ENCODE peak calls at places on chromosomes 5 and 9, in five cellular contexts. I, N, G, B and Y are unnamed samples.

GRCh38 chr9:137055385-137056364 is 1.8 kb upstream of the ENTPD2 start:
- DNase-seq in I (peak), N (no peak), G (peak), B (no peak), Y (no peak)

GRCh38 chr5:45336464-45336863 is 359.7 kb downstream of the HCN1 start:
- DNase-seq in I (no peak), N (no peak), G (no peak), B (no peak), Y (no peak)

GRCh38 chr9:385818-386398 is 171.2 kb downstream of the DOCK8 start:
- DNase-seq in I (peak), N (no peak), G (peak), B (peak), Y (peak)

GRCh38 chr5:137462816-137463520 is 36.2 kb downstream of the SPOCK1 start:
- DNase-seq in I (no peak), N (no peak), G (no peak), B (no peak), Y (no peak)

GRCh38 chr9:135666534-135667402 is 3.7 kb downstream of the LCN9 start:
- DNase-seq in I (no peak), N (no peak), G (no peak), B (no peak), Y (no peak)

GRCh38 chr9:18911714-18912342 is 121.2 kb downstream of the SAXO1 start:
- DNase-seq in I (no peak), N (no peak), G (no peak), B (no peak), Y (peak)

GRCh38 chr5:35963381-35963843 is 25.0 kb upstream of the CAPSL start:
- DNase-seq in I (peak), N (no peak), G (no peak), B (peak), Y (peak)

GRCh38 chr5:124996764-124997077 is 250.3 kb upstream of the ZNF608 start:
- DNase-seq in I (peak), N (no peak), G (no peak), B (no peak), Y (peak)

GRCh38 chr5:37834542-37835399 is 5.1 kb downstream of the GDNF start:
- DNase-seq in I (no peak), N (no peak), G (no peak), B (no peak), Y (peak)

GRCh38 chr5:103526164-103526915 is 36.2 kb downstream of the NUDT12 start:
- DNase-seq in I (no peak), N (no peak), G (no peak), B (no peak), Y (no peak)

GRCh38 chr9:136844766-136845464 is 2.6 kb downstream of the AJM1 start:
- DNase-seq in I (no peak), N (no peak), G (no peak), B (no peak), Y (peak)

GRCh38 chr9:102237520-102237919 is 499.1 kb upstream of the GRIN3A start:
- DNase-seq in I (no peak), N (no peak), G (no peak), B (no peak), Y (no peak)

GRCh38 chr9:122742003-122742402 is at the start of gene OR1L6:
- DNase-seq in I (no peak), N (no peak), G (no peak), B (no peak), Y (no peak)

GRCh38 chr5:72066658-72067057 is 40.6 kb upstream of the MAP1B start:
- DNase-seq in I (peak), N (no peak), G (no peak), B (no peak), Y (no peak)

GRCh38 chr5:72065751-72066255 is 41.5 kb upstream of the MAP1B start:
- DNase-seq in I (peak), N (no peak), G (no peak), B (no peak), Y (peak)

GRCh38 chr5:72067682-72068470 is 39.4 kb upstream of the MAP1B start:
- DNase-seq in I (peak), N (no peak), G (no peak), B (no peak), Y (no peak)

GRCh38 chr5:72063219-72063819 is 44.0 kb upstream of the MAP1B start:
- DNase-seq in I (peak), N (no peak), G (peak), B (peak), Y (peak)

GRCh38 chr5:72064801-72065570 is 42.3 kb upstream of the MAP1B start:
- DNase-seq in I (no peak), N (no peak), G (no peak), B (no peak), Y (peak)
- TF ChIP-seq JUNB in I (no peak), N (no peak), G (no peak), B (no peak), Y (no peak)

GRCh38 chr9:93964685-93965084 is 9.5 kb upstream of the BARX1 start:
- DNase-seq in I (no peak), N (no peak), G (no peak), B (no peak), Y (no peak)

GRCh38 chr9:93968451-93969327 is 13.5 kb upstream of the BARX1 start:
- DNase-seq in I (no peak), N (no peak), G (peak), B (peak), Y (no peak)

GRCh38 chr9:93967020-93967803 is 12.1 kb upstream of the BARX1 start:
- DNase-seq in I (no peak), N (no peak), G (no peak), B (no peak), Y (no peak)

GRCh38 chr9:93963969-93964368 is 8.8 kb upstream of the BARX1 start:
- DNase-seq in I (no peak), N (no peak), G (no peak), B (no peak), Y (no peak)

DNA sequence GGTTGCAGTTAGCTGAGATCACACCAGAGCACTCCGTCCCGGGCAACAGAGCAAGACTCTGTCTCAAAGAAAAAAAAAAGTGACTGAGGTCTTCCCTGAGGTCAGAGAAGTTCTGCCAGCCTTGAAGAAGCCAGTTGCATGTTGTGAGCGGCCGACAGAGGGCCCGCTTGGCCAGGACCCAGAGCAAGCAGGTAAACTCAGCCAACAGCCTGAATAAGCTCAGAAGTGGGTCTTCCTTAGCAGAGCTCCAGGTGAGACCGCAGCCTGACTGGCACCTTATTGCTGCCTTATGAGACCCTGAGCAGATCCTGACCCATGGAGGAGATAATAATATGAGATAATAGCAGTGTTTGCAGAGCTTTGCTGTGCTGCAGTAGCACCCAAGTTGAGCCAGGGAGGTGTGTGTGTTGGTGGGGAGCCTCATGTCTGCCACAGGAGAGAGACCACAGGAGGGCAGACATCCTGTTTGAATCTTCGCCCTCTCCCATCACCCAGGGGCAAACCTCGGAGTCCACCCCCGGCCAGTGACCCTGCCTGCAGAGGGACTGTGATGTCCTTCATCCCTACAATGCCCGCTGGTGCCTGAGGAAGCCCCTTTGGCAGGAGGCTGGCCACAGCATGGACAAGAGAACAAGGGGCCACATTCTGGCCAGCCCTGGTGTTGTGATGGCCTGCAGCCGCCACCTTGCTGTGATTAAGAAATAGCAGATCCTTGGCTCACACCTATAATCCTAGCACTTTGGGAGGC is 10.8 kb upstream of the BARX1 start:
- DNase-seq in I (no peak), N (no peak), G (no peak), B (no peak), Y (peak)
- TF ChIP-seq CTCF in I (no peak), N (no peak), G (peak), B (peak), Y (peak)

DNA sequence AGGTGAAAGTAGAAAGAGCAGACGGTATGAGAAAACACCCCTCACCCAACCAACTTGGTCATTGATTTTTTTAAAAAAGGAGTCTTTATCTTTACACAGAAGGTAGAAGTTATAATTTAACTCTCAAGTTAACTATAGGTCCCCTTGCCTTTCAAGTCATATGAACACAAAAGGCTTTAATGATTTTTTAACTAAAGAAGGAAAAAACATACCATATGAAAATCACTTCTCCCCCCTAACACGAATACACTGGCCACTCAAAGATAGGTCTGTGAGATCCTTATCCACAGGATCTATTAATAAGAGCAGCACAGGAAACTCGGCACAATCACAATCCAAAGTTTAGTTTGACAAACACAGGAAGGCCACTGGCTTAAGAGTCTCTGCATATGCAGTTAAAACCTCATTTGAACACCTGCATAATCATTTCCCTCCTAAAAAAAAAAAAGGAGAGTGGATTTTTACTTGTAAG is 138.0 kb downstream of the ENC1 start:
- DNase-seq in I (no peak), N (no peak), G (peak), B (no peak), Y (no peak)
- H3K27ac ChIP-seq in I (no peak), N (no peak), G (peak), B (no peak), Y (no peak)

GRCh38 chr5:100667021-100667671 is 132.0 kb downstream of the FAM174A start:
- DNase-seq in I (no peak), N (no peak), G (no peak), B (no peak), Y (no peak)
- TF ChIP-seq JUNB in I (no peak), N (no peak), G (no peak), B (no peak), Y (no peak)

GRCh38 chr9:93620041-93620506 is 43.7 kb downstream of the PHF2 start:
- DNase-seq in I (no peak), N (no peak), G (peak), B (no peak), Y (peak)
- TF ChIP-seq CTCF in I (no peak), N (no peak), G (peak), B (peak), Y (peak)

GRCh38 chr9:88532320-88532719 is 2.7 kb upstream of the NXNL2 start:
- DNase-seq in I (peak), N (no peak), G (no peak), B (no peak), Y (peak)

GRCh38 chr9:88535226-88535931 is 401 bp downstream of the NXNL2 start:
- DNase-seq in I (peak), N (no peak), G (no peak), B (peak), Y (peak)

GRCh38 chr9:88535932-88536324 is 950 bp downstream of the NXNL2 start:
- DNase-seq in I (no peak), N (no peak), G (no peak), B (no peak), Y (peak)

GRCh38 chr9:88533951-88534455 is 975 bp upstream of the NXNL2 start:
- DNase-seq in I (peak), N (no peak), G (no peak), B (peak), Y (peak)

GRCh38 chr9:88534456-88535225 is at the start of gene NXNL2:
- DNase-seq in I (peak), N (no peak), G (no peak), B (peak), Y (peak)
- H3K27ac ChIP-seq in I (peak), N (no peak), G (no peak), B (no peak), Y (peak)